ENCODE peak calls at places on chromosome 1, in seven cellular contexts. V is NK-92 treated with Interleukin-12 subunit alpha and Interleukin-12 subunit beta, amount 100 ng/mL, for 24 hours; U is aorta; T is endothelial cell; W is activated B cell treated with CpG ODN at 0.5 μM for 24 hours; E is WTC11; L is NCI-H1694 treated with DMSO at 0.1 percent for 48 hours. B is an unnamed sample.

GRCh38 chr1:29709711-29710169 is 473.4 kb downstream of the PTPRU start:
- DNase-seq in L (peak; percentile 55), V (no peak), W (no peak), T (no peak), E (no peak), U (no peak), B (no peak)

GRCh38 chr1:209230319-209230718 is 353.2 kb upstream of the CAMK1G start:
- DNase-seq in T (no peak), U (no peak), V (no peak), L (no peak), E (no peak), W (no peak), B (no peak)

GRCh38 chr1:92310185-92310597 is 11.3 kb downstream of the RPAP2 start:
- DNase-seq in U (no peak), E (no peak), V (no peak), W (no peak), T (no peak), L (peak; percentile 67), B (no peak)

GRCh38 chr1:34268311-34269042 is 91.8 kb downstream of the C1orf94 start:
- DNase-seq in E (no peak), V (no peak), U (no peak), T (no peak), L (no peak), W (no peak), B (no peak)

GRCh38 chr1:165603810-165604209 is 27.2 kb upstream of the MGST3 start:
- DNase-seq in W (no peak), U (no peak), T (no peak), V (no peak), L (no peak), E (no peak), B (no peak)

GRCh38 chr1:51636765-51637522 is 20.1 kb downstream of the OSBPL9 start:
- DNase-seq in E (no peak), U (peak; percentile 78), T (no peak), V (no peak), L (no peak), W (no peak), B (no peak)

GRCh38 chr1:216464489-216464888 is 41.2 kb upstream of the USH2A start:
- DNase-seq in T (no peak), W (no peak), L (no peak), E (no peak), U (no peak), V (no peak), B (no peak)

GRCh38 chr1:87109012-87109411 is 194.6 kb downstream of the HS2ST1 start:
- DNase-seq in L (no peak), U (no peak), V (no peak), T (no peak), E (no peak), W (no peak), B (no peak)

GRCh38 chr1:19884312-19884711 is 2.1 kb downstream of the OTUD3 start:
- DNase-seq in W (no peak), E (no peak), T (no peak), V (no peak), L (no peak), U (no peak), B (no peak)

GRCh38 chr1:200739499-200740290 is 1.0 kb downstream of the CAMSAP2 start:
- DNase-seq in E (peak; percentile 40), L (no peak), U (no peak), W (no peak), T (no peak), V (no peak), B (peak; percentile 31)

GRCh38 chr1:84960371-84960770 is 36.5 kb downstream of the MCOLN2 start:
- DNase-seq in E (no peak), L (no peak), U (no peak), T (no peak), V (no peak), W (no peak), B (no peak)

GRCh38 chr1:208298593-208299233 is 54.5 kb upstream of the PLXNA2 start:
- DNase-seq in W (no peak), L (peak; percentile 85), T (no peak), V (no peak), E (no peak), U (no peak), B (no peak)

GRCh38 chr1:41742219-41742618 is 176.5 kb downstream of the HIVEP3 start:
- DNase-seq in V (no peak), E (no peak), T (no peak), U (no peak), L (peak; percentile 57), W (no peak), B (no peak)

GRCh38 chr1:169112241-169112640 is 5.8 kb downstream of the ATP1B1 start:
- DNase-seq in E (no peak), T (no peak), L (no peak), U (no peak), V (no peak), W (no peak), B (no peak)

GRCh38 chr1:97563926-97564325 is 356.9 kb downstream of the DPYD start:
- DNase-seq in U (no peak), V (no peak), E (no peak), T (no peak), L (no peak), W (no peak), B (no peak)

GRCh38 chr1:235881930-235882700 is 15.4 kb upstream of the LYST start:
- DNase-seq in W (no peak), E (no peak), V (no peak), U (no peak), L (no peak), T (no peak), B (no peak)